ENCODE peak calls at places on chromosomes 12 and 14, in four cellular contexts. F, Y, J and B are unnamed samples.

GRCh38 chr14:20035938-20036337 is at the start of gene OR4K13:
- DNase-seq in J (no peak), F (no peak), Y (no peak), B (no peak)

GRCh38 chr14:74945852-74946658 is 9.3 kb downstream of the PGF start:
- DNase-seq in J (peak), F (peak), Y (peak), B (peak)

GRCh38 chr14:21025374-21026151 is 702 bp upstream of the NDRG2 start:
- DNase-seq in Y (no peak), F (no peak), J (peak), B (no peak)

GRCh38 chr14:71175491-71175890 is 268.2 kb downstream of the PCNX1 start:
- DNase-seq in J (no peak), F (no peak), Y (no peak), B (no peak)

GRCh38 chr12:4197922-4198763 is 75.4 kb upstream of the CCND2 start:
- DNase-seq in J (no peak), Y (no peak), F (no peak), B (no peak)

GRCh38 chr12:49055978-49056754 is 4.4 kb downstream of the KMT2D start:
- DNase-seq in F (peak), J (peak), Y (peak), B (peak)

GRCh38 chr12:91346827-91347226 is 164.2 kb upstream of the DCN start:
- DNase-seq in F (no peak), J (no peak), Y (no peak), B (no peak)

GRCh38 chr14:75479770-75480600 is 42.3 kb upstream of the BATF start:
- DNase-seq in Y (no peak), F (no peak), J (no peak), B (peak)

GRCh38 chr14:102878970-102879460 is 43.4 kb upstream of the AMN start:
- DNase-seq in J (no peak), F (no peak), Y (peak), B (no peak)

GRCh38 chr14:25843761-25844470 is 753.9 kb downstream of the NOVA1 start:
- DNase-seq in J (no peak), Y (no peak), F (no peak), B (no peak)

GRCh38 chr12:108214486-108214885 is 85.4 kb downstream of the WSCD2 start:
- DNase-seq in J (peak), F (peak), Y (peak), B (peak)

GRCh38 chr12:13436696-13437391 is 240.3 kb downstream of the EMP1 start:
- DNase-seq in J (peak), Y (no peak), F (no peak), B (no peak)

DNA sequence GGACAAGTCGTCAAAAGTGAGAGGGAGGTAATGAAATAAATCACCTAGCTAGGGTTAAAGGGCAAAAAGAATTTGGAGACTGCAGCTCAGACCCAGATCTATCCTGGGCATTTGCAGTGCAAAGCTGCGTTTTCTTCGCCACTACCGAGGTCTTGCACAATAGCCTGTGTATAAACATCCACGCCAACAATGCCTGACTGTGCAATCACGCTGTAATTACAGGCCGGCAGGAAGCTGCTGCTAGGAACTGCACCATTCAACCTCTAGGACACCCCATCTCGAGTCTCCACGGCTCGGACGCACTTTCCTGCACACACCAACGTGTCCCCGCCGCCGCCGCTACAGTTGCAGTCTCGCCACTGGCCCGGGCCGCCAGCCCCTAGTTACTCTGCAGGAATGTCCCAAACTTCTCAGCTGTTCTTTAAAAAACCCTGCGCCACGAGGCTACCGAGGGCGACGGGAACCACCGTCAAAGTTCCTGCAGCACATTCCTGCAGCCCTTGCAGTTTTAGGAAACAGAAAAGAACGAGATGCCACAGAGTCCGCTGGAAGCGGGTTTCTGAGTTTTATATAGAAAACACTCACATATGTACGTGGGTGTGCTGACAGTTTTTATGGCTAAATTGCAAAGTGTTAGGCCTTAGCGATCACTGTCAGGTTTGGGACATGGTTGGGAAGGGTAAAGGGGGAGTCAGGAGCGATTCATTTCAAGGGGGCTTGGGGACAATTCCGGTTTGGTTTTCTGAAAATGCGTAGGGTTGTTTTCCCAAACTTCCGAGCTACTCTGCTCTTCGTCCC is 65.6 kb upstream of the PTGR2 start:
- DNase-seq in F (no peak), J (peak), Y (peak), B (no peak)
- TF ChIP-seq POLR2A in F (no peak), J (peak), Y (peak), B (no peak)

GRCh38 chr12:56229082-56229481 is 769 bp upstream of the SLC39A5 start:
- DNase-seq in J (no peak), Y (no peak), F (no peak), B (no peak)

GRCh38 chr12:56229819-56230448 is at the start of gene SLC39A5:
- DNase-seq in F (no peak), J (no peak), Y (no peak), B (no peak)

GRCh38 chr12:56231184-56231582 is 1.3 kb downstream of the SLC39A5 start:
- DNase-seq in F (no peak), J (no peak), Y (no peak), B (no peak)

GRCh38 chr12:56234746-56235436 is 5.0 kb downstream of the SLC39A5 start:
- DNase-seq in Y (no peak), J (no peak), F (no peak), B (no peak)

DNA sequence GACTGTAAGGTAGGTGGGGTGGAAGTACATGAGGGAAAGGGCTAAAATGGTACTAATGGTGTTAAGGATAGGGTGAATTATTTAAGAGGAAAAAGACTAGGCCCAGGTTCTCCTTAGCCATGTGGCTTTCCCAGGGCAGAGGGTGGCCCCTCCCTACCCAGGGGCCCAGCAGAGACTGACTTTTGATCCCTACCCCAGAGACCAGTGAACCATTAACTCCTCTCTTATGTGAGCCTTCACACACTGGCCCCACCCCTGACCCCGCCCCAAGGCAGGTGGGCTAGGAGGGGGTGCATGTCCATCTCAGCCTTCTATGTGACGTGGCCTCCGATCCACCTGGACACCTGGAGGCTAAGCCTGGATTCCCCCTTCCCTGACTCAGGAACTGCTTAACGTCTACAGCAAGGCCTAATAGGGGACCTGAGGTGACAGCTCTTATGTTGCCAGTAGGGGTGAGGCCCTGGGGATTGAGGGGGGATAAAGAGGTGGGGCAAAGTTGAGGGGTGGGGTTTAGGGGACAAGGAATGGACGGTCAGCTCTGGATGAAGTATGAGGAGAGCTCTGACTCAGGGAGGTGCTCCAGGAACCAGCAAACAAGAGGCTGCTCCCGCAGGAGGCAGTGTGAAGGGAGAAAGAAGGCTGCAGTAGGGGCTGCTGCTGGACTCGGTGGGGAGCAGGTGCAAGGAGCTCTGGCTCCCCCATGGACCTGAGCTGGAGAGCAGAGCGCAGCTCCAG is 765 bp downstream of the SLC39A5 start:
- DNase-seq in Y (peak), F (no peak), J (no peak), B (no peak)
- TF ChIP-seq POLR2AphosphoS5 in Y (peak), F (no peak), J (no peak), B (no peak)

GRCh38 chr12:71009414-71010142 is 89.0 kb upstream of the PTPRR start:
- DNase-seq in J (no peak), F (no peak), Y (no peak), B (no peak)

GRCh38 chr12:71004578-71004977 is 84.0 kb upstream of the PTPRR start:
- DNase-seq in J (no peak), Y (no peak), F (no peak), B (no peak)

GRCh38 chr12:71007736-71008449 is 87.4 kb upstream of the PTPRR start:
- DNase-seq in F (no peak), J (no peak), Y (no peak), B (no peak)

GRCh38 chr12:71007025-71007424 is 86.5 kb upstream of the PTPRR start:
- DNase-seq in J (no peak), F (no peak), Y (no peak), B (no peak)

GRCh38 chr12:71005166-71005565 is 84.6 kb upstream of the PTPRR start:
- DNase-seq in J (no peak), Y (no peak), F (no peak), B (no peak)
- TF ChIP-seq TAF1 in J (no peak), Y (no peak), F (no peak), B (no peak)

GRCh38 chr12:26880625-26881024 is 47.6 kb upstream of the ITPR2 start:
- DNase-seq in F (no peak), Y (no peak), J (no peak), B (no peak)

GRCh38 chr12:26874501-26875296 is 41.7 kb upstream of the ITPR2 start:
- DNase-seq in Y (no peak), F (no peak), J (no peak), B (no peak)

GRCh38 chr12:26878661-26879119 is 45.7 kb upstream of the ITPR2 start:
- DNase-seq in F (no peak), J (no peak), Y (no peak), B (peak)
- TF ChIP-seq POLR2A in F (no peak), J (no peak), Y (no peak), B (no peak)

GRCh38 chr12:106521901-106522300 is 60.9 kb upstream of the RFX4 start:
- DNase-seq in F (no peak), J (no peak), Y (no peak), B (no peak)

GRCh38 chr12:106522708-106523107 is 60.1 kb upstream of the RFX4 start:
- DNase-seq in Y (no peak), F (no peak), J (no peak), B (no peak)

GRCh38 chr12:106527356-106527755 is 55.4 kb upstream of the RFX4 start:
- DNase-seq in F (no peak), J (no peak), Y (no peak), B (no peak)
- TF ChIP-seq POLR2AphosphoS5 in F (no peak), J (no peak), Y (no peak), B (no peak)